ENCODE peak calls at places on chromosomes 4 and X, in seven cellular contexts. F is OCI-LY7, L is PC-3, E is HCT116, A is hepatocyte, V is neural progenitor cell, X is SK-N-SH. H is an unnamed sample.

GRCh38 chrX:112760697-112761096 is 79.9 kb downstream of the AMOT start:
- DNase-seq in X (no peak), A (no peak), F (peak; percentile 18), V (no peak), E (no peak), L (no peak), H (no peak)

GRCh38 chr4:183264614-183265013 is 55.5 kb downstream of the CLDN22 start:
- DNase-seq in F (no peak), V (no peak), A (no peak), L (no peak), X (no peak), E (no peak), H (no peak)

GRCh38 chr4:157014621-157015591 is 43.3 kb upstream of the PDGFC start:
- DNase-seq in X (no peak), V (peak; percentile 51), L (peak; percentile 69), A (peak; percentile 7), E (peak; percentile 29), F (no peak), H (no peak)

GRCh38 chr4:150976478-150977118 is 38.5 kb downstream of the LRBA start:
- DNase-seq in X (no peak), F (no peak), L (no peak), A (no peak), E (no peak), V (peak; percentile 38), H (no peak)

GRCh38 chr4:92516450-92516849 is 212.7 kb downstream of the GRID2 start:
- DNase-seq in F (no peak), X (no peak), A (no peak), L (no peak), E (no peak), V (no peak), H (no peak)

GRCh38 chr4:170476351-170476750 is 386.6 kb upstream of the AADAT start:
- DNase-seq in A (no peak), X (no peak), V (no peak), L (peak; percentile 52), F (no peak), E (no peak), H (no peak)

GRCh38 chr4:176191974-176192373 is 3.4 kb downstream of the SPATA4 start:
- DNase-seq in X (peak; percentile 32), L (peak; percentile 33), E (no peak), V (no peak), F (no peak), A (no peak), H (no peak)

GRCh38 chrX:10007604-10008003 is 40.4 kb downstream of the CLDN34 start:
- DNase-seq in F (no peak), V (no peak), A (no peak), X (no peak), E (no peak), L (no peak), H (no peak)

GRCh38 chr4:7315935-7316334 is 118.8 kb downstream of the PSAPL1 start:
- DNase-seq in V (no peak), A (no peak), F (no peak), X (no peak), L (no peak), E (no peak), H (no peak)

GRCh38 chr4:83552085-83552484 is 16.2 kb downstream of the GPAT3 start:
- DNase-seq in E (no peak), F (no peak), V (no peak), A (no peak), X (no peak), L (peak; percentile 93), H (no peak)

GRCh38 chrX:2408856-2409255 is 91.9 kb downstream of the DHRSX start:
- DNase-seq in L (no peak), V (no peak), X (no peak), E (no peak), A (no peak), F (no peak), H (no peak)

GRCh38 chr4:98564847-98565246 is 93.6 kb downstream of the TSPAN5 start:
- DNase-seq in A (no peak), F (no peak), L (no peak), X (no peak), E (no peak), V (peak; percentile 52), H (no peak)

GRCh38 chr4:122423246-122423645 is 33.3 kb downstream of the IL2 start:
- DNase-seq in E (no peak), L (no peak), A (no peak), V (no peak), F (no peak), X (no peak), H (no peak)

GRCh38 chr4:124483043-124483906 is 229.3 kb downstream of the ANKRD50 start:
- DNase-seq in V (peak; percentile 86), X (peak; percentile 47), L (no peak), E (no peak), A (peak; percentile 47), F (no peak), H (no peak)

GRCh38 chr4:67697860-67698655 is 2.9 kb downstream of the UBA6 start:
- DNase-seq in E (no peak), L (no peak), X (no peak), A (no peak), V (no peak), F (no peak), H (no peak)

GRCh38 chr4:1285790-1286553 is 3.7 kb upstream of the MAEA start:
- DNase-seq in L (peak; percentile 7), X (no peak), V (peak; percentile 88), E (no peak), F (peak; percentile 69), A (peak; percentile 77), H (peak; percentile 49)

GRCh38 chr4:74632634-74633033 is 161.7 kb downstream of the BTC start:
- DNase-seq in F (no peak), E (peak; percentile 95), X (no peak), L (peak; percentile 93), V (no peak), A (no peak), H (no peak)

GRCh38 chrX:31459361-31459760 is 387.5 kb upstream of the FTHL17 start:
- DNase-seq in E (no peak), F (no peak), V (no peak), A (no peak), L (no peak), X (no peak), H (no peak)

GRCh38 chrX:17032351-17032750 is 85.9 kb downstream of the REPS2 start:
- DNase-seq in E (no peak), X (no peak), A (no peak), F (no peak), L (peak; percentile 19), V (no peak), H (no peak)

GRCh38 chr4:82744284-82744963 is 54.2 kb downstream of the SCD5 start:
- DNase-seq in V (no peak), F (no peak), X (no peak), A (peak; percentile 49), L (peak; percentile 2), E (no peak), H (no peak)

GRCh38 chrX:40253770-40254169 is 156.0 kb upstream of the BCOR start:
- DNase-seq in E (no peak), F (no peak), A (no peak), L (no peak), X (no peak), V (no peak), H (no peak)

GRCh38 chrX:19650996-19651395 is 135.7 kb upstream of the MAP3K15 start:
- DNase-seq in L (no peak), F (no peak), E (no peak), A (no peak), V (no peak), X (no peak), H (no peak)

GRCh38 chrX:19647731-19648588 is 132.7 kb upstream of the MAP3K15 start:
- DNase-seq in A (no peak), X (no peak), F (no peak), L (no peak), V (no peak), E (no peak), H (no peak)

GRCh38 chrX:19646298-19646697 is 131.0 kb upstream of the MAP3K15 start:
- DNase-seq in F (no peak), V (no peak), L (no peak), A (no peak), E (no peak), X (peak; percentile 21), H (no peak)

GRCh38 chrX:19647159-19647558 is 131.9 kb upstream of the MAP3K15 start:
- DNase-seq in L (no peak), F (no peak), A (no peak), E (no peak), X (no peak), V (no peak), H (no peak)

GRCh38 chrX:19649227-19650009 is 134.1 kb upstream of the MAP3K15 start:
- DNase-seq in L (no peak), E (no peak), F (no peak), X (no peak), V (no peak), A (no peak), H (no peak)
- H3K9me3 ChIP-seq in L (no peaks in the 10 kb centered on the region), E (no peaks in the 10 kb centered on the region), F (no peaks in the 10 kb centered on the region), X (no peaks in the 10 kb centered on the region), V (peaks cover 3% of the 10 kb centered on the region), A (no peaks in the 10 kb centered on the region), H (no peaks in the 10 kb centered on the region)

GRCh38 chr4:46266106-46266505 is 123.8 kb downstream of the GABRA2 start:
- DNase-seq in L (no peak), E (no peak), A (no peak), V (no peak), X (no peak), F (no peak), H (no peak)

GRCh38 chr4:46274717-46275116 is 115.2 kb downstream of the GABRA2 start:
- DNase-seq in L (peak; percentile 6), V (peak; percentile 16), F (peak; percentile 1), A (no peak), X (no peak), E (no peak), H (no peak)

GRCh38 chr4:46267866-46268265 is 122.1 kb downstream of the GABRA2 start:
- DNase-seq in A (no peak), X (no peak), V (no peak), L (no peak), F (no peak), E (no peak), H (no peak)

DNA sequence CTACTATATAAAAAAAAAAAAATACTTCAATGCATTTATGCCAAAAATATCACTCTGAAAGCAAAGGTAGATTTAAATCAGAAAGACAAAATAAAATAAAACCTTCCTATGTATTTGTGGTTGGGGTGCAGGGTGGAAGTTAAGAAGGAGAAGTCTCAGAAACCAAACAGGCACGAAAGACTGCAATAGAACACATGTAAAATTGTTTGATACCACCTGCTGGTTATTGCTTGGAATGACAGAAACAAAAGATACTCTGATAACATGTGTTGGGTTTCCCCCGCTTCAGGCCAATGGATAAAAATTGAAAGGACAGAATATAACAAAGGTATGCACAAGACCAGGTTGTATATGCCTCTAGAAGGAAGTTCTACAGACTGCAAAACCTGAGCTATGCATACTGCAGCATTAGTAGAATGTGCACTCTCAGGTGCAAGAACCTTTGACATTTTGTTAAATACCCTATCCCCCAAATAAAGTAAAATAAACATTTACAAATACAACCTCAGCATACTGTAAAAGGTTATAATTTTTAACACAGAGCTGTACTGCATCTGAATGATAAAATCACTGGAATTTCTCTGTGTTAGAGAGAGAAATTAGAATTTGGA is 118.8 kb downstream of the GABRA2 start:
- DNase-seq in E (no peak), L (peak; percentile 38), F (peak; percentile 19), V (peak; percentile 19), A (peak; percentile 38), X (peak; percentile 4), H (peak; percentile 53)
- TF ChIP-seq EZH2phosphoT487 in E (no peak), L (no peak), F (no peak), V (no peak), A (no peak), X (no peak), H (no peak)

GRCh38 chr4:169185133-169185956 is 85.4 kb downstream of the SH3RF1 start:
- DNase-seq in V (no peak), A (peak; percentile 42), X (no peak), L (no peak), F (no peak), E (no peak), H (no peak)
- TF ChIP-seq CTCF in V (peak; percentile 4), A (peak; percentile 7), X (no peak), L (no peak), F (no peak), E (no peak), H (no peak)

GRCh38 chrX:145673851-145674250 is 143.8 kb upstream of the SLITRK2 start:
- DNase-seq in A (no peak), V (no peak), F (no peak), E (no peak), X (no peak), L (no peak), H (no peak)
- H3K9me3 ChIP-seq in A (no peaks in the 10 kb centered on the region), V (no peaks in the 10 kb centered on the region), F (no peaks in the 10 kb centered on the region), E (no peaks in the 10 kb centered on the region), X (no peaks in the 10 kb centered on the region), L (no peaks in the 10 kb centered on the region), H (no peaks in the 10 kb centered on the region)